ENCODE peak calls at places on chromosomes 6 and 20, in six cellular contexts. B is HCT116, C is body of pancreas, R is heart left ventricle, X is upper lobe of right lung, A is lower lobe of right lung. U is an unnamed sample. For H3K4me1, the result is how much of the 10 kb centered on the place peaks cover.

GRCh38 chr6:127879685-127880084 is 21.2 kb downstream of the THEMIS start:
- DNase-seq in B (no peak), C (no peak), R (no peak), X (no peak), A (no peak), U (peak)

GRCh38 chr6:150599199-150600002 is at the start of gene PLEKHG1:
- DNase-seq in B (peak), C (peak), R (peak), X (peak), A (peak), U (peak)

GRCh38 chr20:1669304-1669703 is 11.7 kb upstream of the SIRPG start:
- DNase-seq in B (no peak), C (no peak), R (peak), X (no peak), A (no peak), U (no peak)

GRCh38 chr20:62141043-62141396 is 2.2 kb downstream of the PSMA7 start:
- DNase-seq in B (no peak), C (no peak), R (no peak), X (no peak), A (no peak), U (no peak)

GRCh38 chr6:44266347-44266746 is 996 bp upstream of the NFKBIE start:
- DNase-seq in B (no peak), C (no peak), R (no peak), X (no peak), A (no peak), U (no peak)

GRCh38 chr20:57198359-57199072 is 67.9 kb downstream of the BMP7 start:
- DNase-seq in B (no peak), C (peak), R (no peak), X (no peak), A (no peak), U (peak)

GRCh38 chr6:126020305-126021050 is 34.1 kb downstream of the TRMT11 start:
- DNase-seq in B (no peak), C (no peak), R (no peak), X (no peak), A (no peak), U (no peak)

GRCh38 chr6:134746125-134746524 is 203.8 kb downstream of the ALDH8A1 start:
- DNase-seq in B (peak), C (no peak), R (no peak), X (no peak), A (no peak), U (no peak)

GRCh38 chr6:136403166-136403980 is 113.7 kb upstream of the BCLAF1 start:
- DNase-seq in B (peak), C (no peak), R (no peak), X (no peak), A (no peak), U (no peak)

GRCh38 chr20:36784900-36785299 is 11.3 kb upstream of the DSN1 start:
- DNase-seq in B (no peak), C (no peak), R (peak), X (no peak), A (no peak), U (no peak)

GRCh38 chr6:101490857-101491256 is 97.3 kb downstream of the GRIK2 start:
- DNase-seq in B (no peak), C (no peak), R (no peak), X (no peak), A (no peak), U (no peak)

GRCh38 chr6:80725156-80725930 is 618.9 kb downstream of the BCKDHB start:
- DNase-seq in B (no peak), C (no peak), R (no peak), X (no peak), A (no peak), U (no peak)

GRCh38 chr6:142387997-142388815 is 86.4 kb downstream of the ADGRG6 start:
- DNase-seq in B (no peak), C (no peak), R (no peak), X (no peak), A (no peak), U (no peak)

DNA sequence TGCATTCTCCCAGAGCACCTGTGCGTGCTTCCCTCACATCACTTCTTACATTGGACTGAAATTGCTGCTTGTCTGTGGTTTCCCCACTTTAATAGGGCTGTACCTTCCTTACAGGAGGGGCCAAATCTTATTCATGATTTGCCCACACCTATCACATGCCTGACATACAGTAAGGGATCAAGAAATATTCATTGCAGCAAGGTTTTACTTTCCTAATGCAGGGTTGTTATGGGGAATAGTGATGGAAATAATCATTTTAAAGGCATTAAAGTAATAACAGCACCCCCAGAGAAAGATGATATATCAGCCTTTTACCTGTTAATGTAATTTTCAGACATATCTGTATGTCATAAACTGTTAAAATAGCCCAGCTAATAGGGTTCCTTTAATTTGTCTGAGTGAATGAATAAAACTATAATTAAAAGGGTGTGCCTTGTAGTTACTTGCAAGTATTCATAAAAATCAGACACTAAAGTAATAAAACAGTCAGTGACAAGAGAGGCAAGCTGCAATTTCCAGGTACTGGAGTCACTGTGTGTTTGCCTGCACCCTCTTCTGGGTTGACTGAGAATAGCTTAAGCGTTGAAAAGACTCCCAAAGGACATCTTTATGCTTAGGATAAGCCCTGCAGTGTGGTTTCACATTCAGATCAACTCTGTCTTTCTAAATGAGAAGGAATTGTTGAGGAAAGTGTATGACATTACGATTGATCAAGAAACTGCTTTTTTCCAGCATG is 182.7 kb downstream of the PHACTR1 start:
- DNase-seq in B (no peak), C (no peak), R (no peak), X (no peak), A (no peak), U (no peak)
- TF ChIP-seq CTCF in B (no peak), C (no peak), R (no peak), X (no peak), A (no peak), U (no peak)

DNA sequence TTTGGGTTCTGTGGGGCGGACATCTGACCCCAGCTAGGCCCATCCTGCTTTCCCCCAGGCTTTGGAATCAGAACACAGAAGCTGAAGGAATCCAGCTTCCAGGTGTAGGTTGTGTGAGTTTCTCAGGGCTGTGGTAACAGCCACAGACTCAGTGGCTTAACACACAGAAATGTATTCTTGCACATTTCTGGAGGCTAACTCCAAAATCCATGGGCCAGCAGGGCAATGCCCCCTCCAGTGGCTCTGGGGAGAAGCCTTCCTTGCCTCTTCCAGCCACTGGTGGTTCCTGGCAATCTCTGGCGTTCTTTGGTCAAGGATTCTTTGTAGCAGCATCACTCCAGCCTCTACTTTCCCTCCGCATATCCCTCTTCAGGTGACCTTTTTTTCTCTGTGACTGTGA is 1.3 kb upstream of the EMILIN3 start:
- DNase-seq in B (no peak), C (no peak), R (no peak), X (no peak), A (no peak), U (no peak)
- H3K4me1 ChIP-seq in B (under half), C (under half), R (under half), X (under half), A (under half), U (under half)

GRCh38 chr20:10595230-10595629 is 78.6 kb downstream of the JAG1 start:
- DNase-seq in B (no peak), C (no peak), R (no peak), X (no peak), A (no peak), U (no peak)
- H3K4me3 ChIP-seq in B (no peak), C (no peak), R (no peak), X (no peak), A (no peak), U (no peak)

GRCh38 chr6:41451039-41451438 is 95.1 kb upstream of the FOXP4 start:
- DNase-seq in B (no peak), C (no peak), R (peak), X (no peak), A (no peak), U (peak)
- TF ChIP-seq CTCF in B (no peak), C (no peak), R (no peak), X (no peak), A (no peak), U (peak)

GRCh38 chr6:119501798-119502483 is 152.4 kb upstream of the MAN1A1 start:
- DNase-seq in B (no peak), C (no peak), R (no peak), X (no peak), A (no peak), U (no peak)
- H3K4me1 ChIP-seq in B (under half), C (under half), R (under half), X (under half), A (under half), U (under half)

U was measured in BE2C.